ENCODE peak calls at places on chromosomes 12 and 14, in six cellular contexts. Z, P, J, W, N and Y are unnamed samples.

GRCh38 chr12:115657081-115658013 is 620.1 kb downstream of the MED13L start:
- DNase-seq in Z (no peak), P (no peak), J (no peak), N (no peak), W (no peak), Y (no peak)

GRCh38 chr12:48017921-48018617 is 13.8 kb upstream of the COL2A1 start:
- DNase-seq in Z (no peak), J (no peak), N (no peak), W (no peak), P (no peak), Y (no peak)

GRCh38 chr12:28446031-28446430 is 255.8 kb downstream of the CCDC91 start:
- DNase-seq in J (no peak), N (no peak), W (no peak), P (no peak), Z (no peak), Y (no peak)

GRCh38 chr12:116551952-116552749 is 7.0 kb upstream of the MAP1LC3B2 start:
- DNase-seq in P (peak), J (no peak), N (no peak), W (peak), Z (no peak), Y (no peak)

GRCh38 chr12:4292266-4293063 is 18.9 kb downstream of the CCND2 start:
- DNase-seq in J (no peak), Z (no peak), N (no peak), W (no peak), P (no peak), Y (no peak)

GRCh38 chr14:103220982-103221641 is 97.9 kb downstream of the TNFAIP2 start:
- DNase-seq in N (no peak), J (no peak), P (no peak), W (no peak), Z (no peak), Y (no peak)

GRCh38 chr14:84643438-84643837 is 886.5 kb upstream of the FLRT2 start:
- DNase-seq in J (no peak), P (no peak), W (no peak), Z (peak), N (no peak), Y (no peak)

GRCh38 chr12:19575307-19576243 is 136.3 kb downstream of the AEBP2 start:
- DNase-seq in N (no peak), J (peak), W (peak), P (peak), Z (no peak), Y (no peak)

GRCh38 chr14:99230271-99231141 is 41.5 kb downstream of the BCL11B start:
- DNase-seq in P (no peak), J (no peak), Z (peak), W (no peak), N (peak), Y (peak)

GRCh38 chr12:7884687-7885086 is 12.0 kb upstream of the SLC2A14 start:
- DNase-seq in J (no peak), W (no peak), P (no peak), Z (no peak), N (no peak), Y (no peak)

GRCh38 chr12:79818856-79819255 is 116.0 kb downstream of the PPP1R12A start:
- DNase-seq in Z (no peak), W (no peak), N (no peak), P (no peak), J (no peak), Y (no peak)